ENCODE peak calls at places on chromosomes 4 and X, in five cellular contexts. K, O, H, L and T are unnamed samples.

GRCh38 chr4:183658362-183659028 is 490 bp downstream of the RWDD4 start:
- DNase-seq in O (no peak), H (peak), L (peak), K (peak), T (no peak)

GRCh38 chr4:77566148-77566547 is 39.5 kb upstream of the CXCL13 start:
- DNase-seq in K (no peak), L (no peak), H (no peak), O (no peak), T (no peak)

GRCh38 chrX:71081348-71082148 is 13.4 kb upstream of the SNX12 start:
- DNase-seq in H (no peak), L (no peak), O (no peak), K (no peak), T (no peak)

GRCh38 chr4:4969298-4969697 is 50.0 kb downstream of the CYTL1 start:
- DNase-seq in L (no peak), H (no peak), K (peak), O (peak), T (no peak)

GRCh38 chr4:101332424-101332823 is 14.9 kb downstream of the PPP3CA start:
- DNase-seq in K (no peak), L (no peak), O (no peak), H (peak), T (no peak)

GRCh38 chr4:87240341-87240740 is 19.9 kb upstream of the KLHL8 start:
- DNase-seq in K (no peak), L (no peak), O (no peak), H (no peak), T (no peak)

GRCh38 chrX:134685662-134686061 is 27.4 kb upstream of the PLAC1 start:
- DNase-seq in K (no peak), O (no peak), H (no peak), L (no peak), T (no peak)

GRCh38 chr4:119512398-119512797 is 116.2 kb downstream of the PDE5A start:
- DNase-seq in K (no peak), L (no peak), O (no peak), H (no peak), T (no peak)

GRCh38 chr4:76459291-76459723 is 24.3 kb downstream of the SHROOM3 start:
- DNase-seq in O (no peak), H (peak), K (no peak), L (no peak), T (no peak)

GRCh38 chr4:61827907-61828328 is 627.8 kb downstream of the ADGRL3 start:
- DNase-seq in L (no peak), O (no peak), K (no peak), H (no peak), T (no peak)

GRCh38 chr4:142984871-142985585 is 138.9 kb upstream of the INPP4B start:
- DNase-seq in L (peak), K (no peak), H (peak), O (peak), T (no peak)

GRCh38 chr4:57064811-57065711 is 45.1 kb downstream of the IGFBP7 start:
- DNase-seq in K (peak), L (no peak), O (peak), H (no peak), T (peak)

GRCh38 chr4:121096629-121097028 is 24.3 kb upstream of the NDNF start:
- DNase-seq in H (peak), K (no peak), O (no peak), L (peak), T (no peak)

GRCh38 chrX:43735957-43736356 is 79.9 kb downstream of the MAOA start:
- DNase-seq in K (no peak), L (no peak), O (no peak), H (peak), T (no peak)

GRCh38 chrX:54029543-54030143 is 14.6 kb downstream of the PHF8 start:
- DNase-seq in O (no peak), K (no peak), H (no peak), L (no peak), T (no peak)